ENCODE peak calls at places on chromosome 7, in six cellular contexts. J, M, Q, R, V and F are unnamed samples. For H3K27me3 and H3K9me3, the result is how much of the 10 kb centered on the place peaks cover.

GRCh38 chr7:5388273-5388866 is 35.3 kb downstream of the TNRC18 start:
- DNase-seq in V (no peak), R (no peak), J (no peak), Q (no peak), M (no peak), F (no peak)

GRCh38 chr7:136803028-136803427 is 65.4 kb upstream of the CHRM2 start:
- DNase-seq in V (no peak), Q (no peak), M (no peak), J (no peak), R (no peak), F (no peak)

GRCh38 chr7:16034353-16034752 is 347.9 kb upstream of the MEOX2 start:
- DNase-seq in R (peak), Q (no peak), J (no peak), M (peak), V (no peak), F (peak)

GRCh38 chr7:151809156-151809863 is 67.6 kb downstream of the PRKAG2 start:
- DNase-seq in V (no peak), J (no peak), M (no peak), R (no peak), Q (no peak), F (no peak)

GRCh38 chr7:79282051-79282694 is 171.3 kb downstream of the MAGI2 start:
- DNase-seq in J (no peak), V (no peak), M (peak), Q (peak), R (peak), F (peak)

GRCh38 chr7:101163281-101164070 is 1.9 kb downstream of the VGF start:
- DNase-seq in V (no peak), M (no peak), Q (no peak), R (no peak), J (no peak), F (peak)

GRCh38 chr7:65475734-65476319 is 102.2 kb downstream of the ZNF92 start:
- DNase-seq in Q (no peak), R (no peak), M (no peak), J (no peak), V (peak), F (no peak)

GRCh38 chr7:30179016-30179436 is 44.2 kb downstream of the MTURN start:
- DNase-seq in V (peak), R (peak), J (no peak), Q (no peak), M (no peak), F (no peak)

GRCh38 chr7:13981070-13981469 is 8.4 kb downstream of the ETV1 start:
- DNase-seq in V (no peak), R (peak), J (peak), Q (peak), M (peak), F (peak)

GRCh38 chr7:82443801-82444219 is 233 bp upstream of the CACNA2D1 start:
- DNase-seq in Q (peak), V (peak), J (peak), M (peak), R (peak), F (peak)

GRCh38 chr7:6615853-6616555 is 594 bp downstream of the ZNF853 start:
- DNase-seq in V (no peak), Q (peak), J (no peak), R (no peak), M (no peak), F (peak)

GRCh38 chr7:52209658-52210057 is 825.8 kb upstream of the POM121L12 start:
- DNase-seq in M (no peak), Q (no peak), V (no peak), J (no peak), R (peak), F (no peak)

GRCh38 chr7:98038731-98039130 is 48.7 kb upstream of the OCM2 start:
- DNase-seq in V (no peak), Q (no peak), M (no peak), J (no peak), R (no peak), F (no peak)

GRCh38 chr7:5699951-5700384 is 81.5 kb downstream of the RNF216 start:
- DNase-seq in Q (no peak), R (peak), V (peak), J (no peak), M (no peak), F (no peak)

GRCh38 chr7:303884-304573 is 14.1 kb downstream of the FOXL3 start:
- DNase-seq in Q (no peak), V (no peak), R (no peak), M (no peak), J (no peak), F (no peak)

GRCh38 chr7:135512135-135512887 is 2.4 kb upstream of the CNOT4 start:
- DNase-seq in J (no peak), V (peak), R (peak), M (peak), Q (peak), F (no peak)

GRCh38 chr7:8115547-8116402 is 146.2 kb downstream of the ICA1 start:
- DNase-seq in Q (no peak), M (no peak), V (peak), R (no peak), J (no peak), F (no peak)

GRCh38 chr7:108016841-108017775 is 14.1 kb upstream of the LAMB1 start:
- DNase-seq in V (no peak), J (no peak), Q (peak), R (no peak), M (peak), F (peak)

GRCh38 chr7:50632561-50633413 is 67.6 kb upstream of the DDC start:
- DNase-seq in Q (peak), M (peak), J (peak), R (peak), V (peak), F (peak)

GRCh38 chr7:133746847-133747246 is 380.3 kb upstream of the LRGUK start:
- DNase-seq in M (no peak), J (no peak), V (no peak), Q (no peak), R (no peak), F (no peak)

GRCh38 chr7:44769381-44770209 is 20.9 kb downstream of the ZMIZ2 start:
- DNase-seq in V (peak), Q (no peak), M (peak), R (peak), J (no peak), F (no peak)

GRCh38 chr7:27994639-27995038 is 186.0 kb downstream of the JAZF1 start:
- DNase-seq in J (no peak), Q (no peak), M (no peak), R (peak), V (no peak), F (peak)

GRCh38 chr7:105896407-105896842 is 20.0 kb upstream of the ATXN7L1 start:
- DNase-seq in M (peak), R (no peak), V (no peak), J (peak), Q (no peak), F (no peak)

GRCh38 chr7:139893999-139894398 is 64.9 kb downstream of the TBXAS1 start:
- DNase-seq in J (no peak), M (no peak), V (no peak), Q (no peak), R (no peak), F (no peak)

GRCh38 chr7:42278360-42278759 is 41.4 kb upstream of the GLI3 start:
- DNase-seq in M (peak), Q (no peak), J (no peak), R (no peak), V (no peak), F (no peak)

GRCh38 chr7:79787101-79787500 is 333.6 kb upstream of the MAGI2 start:
- DNase-seq in M (no peak), J (no peak), V (no peak), R (no peak), Q (no peak), F (no peak)

GRCh38 chr7:22563621-22564241 is 63.7 kb upstream of the STEAP1B start:
- DNase-seq in J (no peak), R (peak), V (no peak), M (no peak), Q (peak), F (peak)

GRCh38 chr7:116525298-116525912 is 569 bp downstream of the CAV1 start:
- DNase-seq in R (peak), Q (no peak), M (no peak), J (peak), V (peak), F (peak)

GRCh38 chr7:2030475-2031456 is 202.0 kb downstream of the MAD1L1 start:
- DNase-seq in J (no peak), Q (no peak), R (no peak), V (no peak), M (no peak), F (no peak)

GRCh38 chr7:21971780-21972396 is 26.2 kb upstream of the CDCA7L start:
- DNase-seq in Q (no peak), J (no peak), M (no peak), V (no peak), R (no peak), F (no peak)

GRCh38 chr7:16028651-16029050 is 342.2 kb upstream of the MEOX2 start:
- DNase-seq in J (no peak), V (no peak), M (peak), R (peak), Q (no peak), F (no peak)

GRCh38 chr7:31044531-31044930 is 7.6 kb upstream of the ADCYAP1R1 start:
- DNase-seq in Q (no peak), M (no peak), J (no peak), V (no peak), R (no peak), F (no peak)

GRCh38 chr7:143318661-143319060 is 2.8 kb downstream of the CLCN1 start:
- DNase-seq in Q (no peak), V (no peak), J (no peak), R (peak), M (peak), F (no peak)

GRCh38 chr7:5477723-5478531 is 54.3 kb upstream of the TNRC18 start:
- DNase-seq in R (peak), Q (peak), M (no peak), J (no peak), V (no peak), F (no peak)

GRCh38 chr7:66899552-66900280 is 21.3 kb upstream of the TMEM248 start:
- DNase-seq in R (no peak), M (no peak), J (no peak), Q (no peak), V (no peak), F (no peak)

GRCh38 chr7:17325364-17325763 is 26.9 kb downstream of the AHR start:
- DNase-seq in V (no peak), R (no peak), Q (no peak), M (no peak), J (no peak), F (peak)

GRCh38 chr7:28406192-28406591 is 6.1 kb upstream of the CREB5 start:
- DNase-seq in M (no peak), V (no peak), J (no peak), Q (no peak), R (no peak), F (no peak)

GRCh38 chr7:115226410-115226809 is 304.5 kb downstream of the MDFIC start:
- DNase-seq in J (no peak), V (no peak), Q (no peak), M (no peak), R (no peak), F (no peak)

GRCh38 chr7:12851841-12852240 is 164.4 kb downstream of the ARL4A start:
- DNase-seq in V (no peak), Q (no peak), M (peak), J (no peak), R (no peak), F (no peak)

GRCh38 chr7:155543926-155544325 is 2.4 kb downstream of the CNPY1 start:
- DNase-seq in M (no peak), Q (no peak), R (no peak), V (no peak), J (no peak), F (no peak)

GRCh38 chr7:155538293-155538692 is 8.1 kb downstream of the CNPY1 start:
- DNase-seq in R (no peak), J (no peak), V (no peak), M (no peak), Q (no peak), F (no peak)

GRCh38 chr7:155543011-155543881 is 3.1 kb downstream of the CNPY1 start:
- DNase-seq in M (no peak), J (no peak), Q (no peak), V (no peak), R (no peak), F (no peak)

GRCh38 chr7:155542276-155542675 is 4.1 kb downstream of the CNPY1 start:
- DNase-seq in R (no peak), V (no peak), J (no peak), Q (no peak), M (no peak), F (no peak)

GRCh38 chr7:155540553-155540952 is 5.8 kb downstream of the CNPY1 start:
- DNase-seq in Q (no peak), M (no peak), R (no peak), J (no peak), V (no peak), F (no peak)
- H3K27me3 ChIP-seq in Q (under half), M (under half), R (under half), J (under half), V (half or more), F (under half)

GRCh38 chr7:141071260-141071854 is 2.5 kb upstream of the TMEM178B start:
- DNase-seq in J (no peak), Q (peak), V (peak), R (no peak), M (peak), F (no peak)
- H3K4me3 ChIP-seq in J (no peak), Q (peak), V (peak), R (peak), M (peak), F (no peak)

GRCh38 chr7:158284617-158285382 is 302.8 kb downstream of the PTPRN2 start:
- DNase-seq in R (no peak), M (no peak), J (no peak), V (no peak), Q (no peak), F (no peak)
- H3K9me3 ChIP-seq in R (under half), M (under half), J (under half), V (under half), Q (under half), F (under half)

DNA sequence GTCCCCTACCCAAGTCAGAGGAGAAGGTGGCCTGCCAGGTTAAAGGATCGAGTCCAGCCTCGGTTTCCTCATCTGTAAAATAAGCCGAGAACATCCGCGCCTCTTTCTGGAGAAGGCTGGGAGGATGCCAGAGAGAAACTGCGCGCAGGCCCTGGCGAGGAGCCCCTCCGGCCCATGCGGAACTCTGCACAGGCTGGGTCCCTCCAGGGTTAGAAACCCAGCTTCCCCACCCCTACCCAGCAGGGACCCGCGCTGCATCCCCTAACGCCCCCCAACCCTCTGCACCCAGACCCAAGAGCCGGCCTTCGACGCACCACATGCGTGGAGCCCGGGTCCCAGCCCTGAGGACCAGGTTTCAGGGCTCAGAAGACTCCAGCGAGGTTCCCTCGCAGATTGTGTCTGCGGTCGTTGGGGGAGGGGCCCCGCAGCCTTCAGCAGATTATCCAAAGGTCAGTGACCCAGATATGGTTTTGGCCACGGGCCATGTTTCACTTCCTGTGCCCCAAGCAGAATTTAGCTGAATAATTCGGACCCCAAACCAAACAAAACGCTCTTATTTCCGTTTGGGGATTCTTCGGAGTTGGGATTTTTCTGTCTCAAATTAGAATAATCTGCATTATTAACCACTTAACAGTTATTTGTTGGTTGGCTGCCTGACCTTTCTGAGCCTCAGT is 167.8 kb downstream of the UBE2H start:
- DNase-seq in Q (no peak), M (no peak), R (no peak), V (peak), J (no peak), F (no peak)
- H3K27me3 ChIP-seq in Q (half or more), M (half or more), R (half or more), V (under half), J (under half), F (under half)

DNA sequence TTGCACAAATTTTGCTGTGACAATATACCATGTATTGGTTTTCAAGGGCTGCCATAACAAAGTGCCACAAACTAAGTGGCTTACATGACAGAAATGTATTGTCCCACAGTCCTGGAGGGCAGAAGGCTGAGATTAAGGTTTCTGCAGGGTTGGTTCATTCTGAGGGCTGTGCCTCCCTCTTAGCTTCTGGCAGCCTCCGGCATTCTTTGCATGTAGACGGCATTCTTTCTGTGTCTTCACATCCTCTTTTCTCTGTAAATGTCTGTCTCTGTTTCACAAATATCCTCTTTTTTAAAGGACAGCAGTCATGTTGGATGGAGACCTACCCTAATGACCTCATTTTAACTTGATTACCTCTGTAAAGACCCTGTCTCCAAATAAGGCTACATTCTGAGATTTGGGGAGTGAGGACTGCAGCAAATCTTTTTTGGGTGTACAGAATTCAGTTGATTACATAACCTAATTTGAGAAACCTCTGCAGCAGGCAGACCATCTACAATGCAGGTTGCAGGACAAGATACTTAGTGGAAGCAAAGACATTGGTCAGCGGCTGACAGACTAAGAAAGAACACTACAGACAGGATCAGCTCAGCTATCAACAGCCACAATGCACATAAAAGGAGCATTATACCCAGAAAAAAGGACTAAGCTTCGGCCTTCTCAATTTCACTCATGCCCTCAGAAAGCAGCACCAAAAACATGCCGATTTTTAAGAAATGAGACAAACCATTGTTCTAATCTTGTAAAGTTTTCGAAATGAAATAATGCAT is 84.6 kb upstream of the FAM3C start:
- DNase-seq in J (no peak), M (no peak), Q (peak), V (no peak), R (no peak), F (no peak)
- H3K4me3 ChIP-seq in J (no peak), M (no peak), Q (no peak), V (no peak), R (no peak), F (no peak)

GRCh38 chr7:157997080-157997440 is 590.6 kb downstream of the PTPRN2 start:
- DNase-seq in J (no peak), Q (no peak), R (no peak), M (no peak), V (no peak), F (no peak)

GRCh38 chr7:157996359-157997079 is 591.1 kb downstream of the PTPRN2 start:
- DNase-seq in Q (no peak), M (no peak), V (no peak), J (no peak), R (no peak), F (no peak)

GRCh38 chr7:157994319-157994718 is 593.3 kb downstream of the PTPRN2 start:
- DNase-seq in V (no peak), Q (no peak), M (no peak), R (no peak), J (no peak), F (no peak)

GRCh38 chr7:157997471-157997870 is 590.2 kb downstream of the PTPRN2 start:
- DNase-seq in V (no peak), J (no peak), R (no peak), Q (no peak), M (no peak), F (no peak)

GRCh38 chr7:157995815-157996214 is 591.8 kb downstream of the PTPRN2 start:
- DNase-seq in R (no peak), M (no peak), Q (no peak), V (no peak), J (no peak), F (no peak)
- H3K9me3 ChIP-seq in R (under half), M (under half), Q (under half), V (under half), J (under half), F (under half)

DNA sequence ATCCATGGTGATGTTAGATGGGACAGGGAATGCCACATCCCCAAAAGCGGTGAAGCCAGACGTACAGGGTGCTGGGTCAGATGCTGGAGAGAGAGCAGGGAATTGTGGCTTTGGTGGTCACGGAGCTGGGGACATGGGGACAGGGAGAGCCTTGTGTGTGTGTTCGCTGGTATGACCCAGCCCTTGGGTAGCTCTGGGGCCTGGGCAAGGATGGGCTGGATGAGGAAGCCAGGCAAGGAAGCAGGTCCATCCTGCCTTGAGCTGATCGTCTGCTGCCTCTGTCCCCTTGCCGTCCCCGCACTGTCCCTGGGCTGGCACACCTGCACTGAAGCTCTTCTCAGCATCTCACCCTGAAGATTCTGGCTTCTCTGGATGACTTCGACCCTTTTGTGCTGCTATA is 15.4 kb upstream of the CLDN4 start:
- DNase-seq in Q (no peak), R (no peak), J (no peak), M (no peak), V (no peak), F (no peak)
- H3K27me3 ChIP-seq in Q (under half), R (under half), J (under half), M (under half), V (under half), F (under half)

GRCh38 chr7:113144839-113145238 is 26.5 kb upstream of the SMIM30 start:
- DNase-seq in Q (no peak), J (no peak), R (no peak), M (no peak), V (no peak), F (no peak)
- H3K4me3 ChIP-seq in Q (no peak), J (no peak), R (no peak), M (no peak), V (no peak), F (no peak)

DNA sequence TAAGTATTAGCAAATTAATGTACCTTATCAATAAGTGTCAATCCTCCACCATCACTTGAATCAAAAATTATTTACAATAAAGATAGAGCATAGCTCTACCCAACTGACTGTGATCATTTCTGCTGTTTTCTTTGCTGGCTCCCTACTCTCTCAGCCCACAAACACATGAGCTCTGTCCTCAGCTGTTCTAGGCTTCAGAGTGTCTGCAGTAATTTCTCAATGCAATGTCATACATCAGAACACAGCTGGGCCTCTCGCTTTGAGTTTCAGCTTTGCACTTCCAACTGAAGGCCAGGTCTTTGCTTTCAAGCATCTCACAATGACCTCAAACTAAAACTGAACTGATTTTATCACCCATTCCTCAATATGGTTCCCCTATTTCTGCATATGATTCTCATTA is 55.7 kb downstream of the RNF133 start:
- DNase-seq in Q (no peak), M (no peak), R (no peak), J (no peak), V (no peak), F (no peak)
- H3K9me3 ChIP-seq in Q (under half), M (under half), R (under half), J (under half), V (under half), F (under half)